ENCODE peak calls at places on chromosomes 6 and 20, in four cellular contexts. S is type B pancreatic cell, O is cardiac fibroblast, N is AG10803. R is an unnamed sample.

GRCh38 chr6:48016027-48016755 is 94.8 kb downstream of the PTCHD4 start:
- DNase-seq in S (no peak), O (no peak), N (no peak), R (no peak)

GRCh38 chr6:3751019-3751729 is at the start of gene PXDC1:
- DNase-seq in S (no peak), O (no peak), N (no peak), R (no peak)

GRCh38 chr20:20237093-20237959 is 130.6 kb upstream of the INSM1 start:
- DNase-seq in S (no peak), O (peak; percentile 44), N (peak; percentile 29), R (no peak)

GRCh38 chr20:25314497-25315417 is 66.9 kb downstream of the PYGB start:
- DNase-seq in S (no peak), O (no peak), N (no peak), R (no peak)

GRCh38 chr6:119608994-119609393 is 259.4 kb upstream of the MAN1A1 start:
- DNase-seq in S (no peak), O (no peak), N (no peak), R (no peak)

GRCh38 chr6:132669690-132670291 is 10.8 kb upstream of the TAAR1 start:
- DNase-seq in S (no peak), O (peak; percentile 67), N (peak; percentile 43), R (no peak)

GRCh38 chr20:63096681-63097335 is 90.0 kb upstream of the BHLHE23 start:
- DNase-seq in S (peak; percentile 64), O (no peak), N (no peak), R (peak; percentile 8)

GRCh38 chr6:39521826-39522377 is 199.4 kb upstream of the KCNK16 start:
- DNase-seq in S (no peak), O (no peak), N (no peak), R (no peak)

GRCh38 chr6:163355471-163355991 is 59.0 kb upstream of the QKI start:
- DNase-seq in S (no peak), O (peak; percentile 88), N (peak; percentile 61), R (no peak)

DNA sequence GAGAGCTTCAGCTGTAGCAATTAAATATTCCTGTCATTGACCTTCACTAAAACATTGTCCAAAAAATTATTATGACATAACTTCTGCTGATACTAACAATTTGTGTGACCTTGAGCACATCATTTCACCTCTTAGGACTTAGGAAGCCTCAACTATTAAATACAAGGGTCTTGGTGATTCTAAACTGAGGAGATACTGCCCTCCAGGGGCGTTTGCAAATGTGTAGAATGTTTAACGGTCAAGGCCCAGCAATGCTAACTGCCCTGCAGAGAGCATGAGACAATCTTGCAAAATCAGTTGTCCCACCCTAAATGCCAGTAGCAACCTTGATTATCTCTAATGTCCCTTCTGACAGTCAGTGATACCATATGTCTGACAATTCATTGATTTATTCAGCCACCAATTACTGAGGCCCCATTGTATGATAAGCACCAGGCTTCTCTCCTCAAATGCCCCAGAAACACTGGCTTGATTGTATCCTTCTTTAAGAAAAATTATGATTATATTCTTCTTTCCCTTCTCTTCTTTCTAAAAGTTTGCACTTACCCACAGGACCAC is 284.1 kb upstream of the PLN start:
- DNase-seq in S (no peak), O (peak; percentile 25), N (peak; percentile 5), R (no peak)
- TF ChIP-seq CTCF in S (peak; percentile 75), O (no peak), N (peak; percentile 24), R (peak; percentile 37)

GRCh38 chr6:26457407-26457795 is 354 bp upstream of the BTN2A1 start:
- DNase-seq in S (no peak), O (no peak), N (no peak), R (no peak)

GRCh38 chr6:26455357-26455970 is 2.3 kb upstream of the BTN2A1 start:
- DNase-seq in S (no peak), O (peak; percentile 83), N (peak; percentile 23), R (no peak)

GRCh38 chr6:26454641-26455040 is 3.1 kb upstream of the BTN2A1 start:
- DNase-seq in S (no peak), O (peak; percentile 35), N (peak; percentile 42), R (no peak)

GRCh38 chr6:26459023-26459810 is 1.5 kb downstream of the BTN2A1 start:
- DNase-seq in S (no peak), O (peak; percentile 42), N (no peak), R (no peak)

GRCh38 chr6:26457796-26458688 is at the start of gene BTN2A1:
- DNase-seq in S (no peak), O (peak; percentile 96), N (peak; percentile 93), R (peak; percentile 80)
- TF ChIP-seq CTCF in S (no peak), O (no peak), N (peak; percentile 7), R (peak; percentile 2)

DNA sequence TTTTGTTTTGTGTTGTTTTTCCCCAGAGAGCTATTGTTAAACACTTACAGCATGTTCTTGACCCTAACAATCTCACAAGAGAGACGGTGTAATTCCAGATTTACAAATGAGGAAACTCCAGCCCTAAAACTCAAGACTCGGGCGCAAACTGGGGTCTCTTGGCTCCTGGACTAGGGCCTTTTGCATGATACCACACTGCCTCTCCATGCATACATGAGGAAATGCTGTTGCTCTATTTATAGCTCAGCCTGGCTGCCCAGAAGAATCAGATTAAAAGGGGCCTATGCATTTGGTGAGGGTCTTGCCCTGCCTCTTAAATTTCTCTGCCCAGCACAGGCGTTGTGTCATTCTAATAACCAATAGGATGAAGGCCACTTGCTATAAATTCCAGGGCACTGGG is 30.5 kb upstream of the SNRPB2 start:
- DNase-seq in S (no peak), O (no peak), N (no peak), R (no peak)
- TF ChIP-seq CTCF in S (peak; percentile 27), O (no peak), N (no peak), R (peak; percentile 47)

DNA sequence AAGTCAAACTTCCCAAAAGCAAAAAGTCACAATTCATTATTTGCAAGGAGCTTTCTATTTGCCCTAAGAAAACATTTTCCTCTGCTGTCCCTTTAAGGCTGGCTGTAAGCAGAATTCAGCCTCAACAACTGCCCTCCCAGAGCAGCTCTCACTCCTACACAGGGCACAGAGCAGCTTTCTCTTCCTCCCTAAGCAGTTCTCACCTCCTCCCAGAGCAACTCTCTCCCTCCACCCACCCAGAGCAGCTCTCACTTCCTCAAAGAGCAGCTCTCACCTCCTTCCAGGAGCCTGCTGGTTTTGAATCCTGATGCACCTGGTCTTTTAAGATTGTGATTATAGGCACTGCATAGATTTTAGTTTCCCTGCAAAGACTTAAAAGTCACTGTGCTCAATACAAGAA is 120.6 kb upstream of the TMEM181 start:
- DNase-seq in S (no peak), O (no peak), N (no peak), R (no peak)
- TF ChIP-seq CTCF in S (no peak), O (no peak), N (no peak), R (no peak)